ENCODE peak calls at places on chromosomes 12 and 14, in five cellular contexts. Z is tibial nerve, X is suprapubic skin, A is sigmoid colon, H is transverse colon. F is an unnamed sample.

GRCh38 chr14:104692261-104692938 is 3.0 kb downstream of the INF2 start:
- DNase-seq in X (no peak), Z (no peak), A (no peak), H (no peak), F (no peak)

GRCh38 chr14:87430810-87431209 is 562.2 kb downstream of the GALC start:
- DNase-seq in A (no peak), H (no peak), Z (no peak), X (no peak), F (no peak)

GRCh38 chr14:103802353-103802752 is 45.0 kb downstream of the PPP1R13B start:
- DNase-seq in A (no peak), H (no peak), X (no peak), Z (no peak), F (no peak)

GRCh38 chr12:39420043-39420442 is 22.9 kb downstream of the KIF21A start:
- DNase-seq in H (no peak), X (no peak), A (no peak), Z (no peak), F (no peak)

GRCh38 chr12:87119713-87120112 is 863.5 kb upstream of the MGAT4C start:
- DNase-seq in Z (no peak), A (no peak), H (no peak), X (no peak), F (no peak)

GRCh38 chr12:52151859-52152783 is 39.7 kb downstream of the KRT80 start:
- DNase-seq in X (peak; percentile 93), A (peak; percentile 84), H (peak; percentile 77), Z (no peak), F (peak; percentile 83)

GRCh38 chr12:12585115-12585862 is 22.6 kb upstream of the DUSP16 start:
- DNase-seq in X (no peak), Z (no peak), H (no peak), A (no peak), F (no peak)

GRCh38 chr12:83143937-83144336 is 457.2 kb downstream of the TMTC2 start:
- DNase-seq in Z (no peak), H (no peak), X (no peak), A (no peak), F (no peak)

GRCh38 chr12:49109631-49110172 is 945 bp downstream of the LMBR1L start:
- DNase-seq in A (no peak), X (no peak), Z (no peak), H (no peak), F (no peak)

GRCh38 chr14:55921516-55921915 is 196.7 kb upstream of the PELI2 start:
- DNase-seq in A (no peak), Z (no peak), H (no peak), X (no peak), F (no peak)
- TF ChIP-seq EP300 in A (no peak), Z (no peak), H (no peak), X (no peak), F (no peak)

GRCh38 chr14:35366048-35366428 is 38.5 kb downstream of the NFKBIA start:
- DNase-seq in H (no peak), A (no peak), Z (no peak), X (peak; percentile 76), F (no peak)
- H3K27ac ChIP-seq in H (peak overlapping the region; percentile 62), A (peak overlapping the region; percentile 72), Z (peak overlapping the region; percentile 78), X (peak overlapping the region; percentile 73), F (peak overlapping the region; percentile 43)

GRCh38 chr12:131055093-131055465 is 101.4 kb downstream of the ADGRD1 start:
- DNase-seq in Z (no peak), A (peak; percentile 20), X (no peak), H (no peak), F (no peak)

GRCh38 chr12:131052891-131053290 is 99.2 kb downstream of the ADGRD1 start:
- DNase-seq in Z (no peak), A (no peak), H (no peak), X (no peak), F (no peak)

GRCh38 chr12:131054345-131055092 is 100.8 kb downstream of the ADGRD1 start:
- DNase-seq in X (peak; percentile 44), A (peak; percentile 43), Z (no peak), H (no peak), F (no peak)

GRCh38 chr12:131052063-131052781 is 98.5 kb downstream of the ADGRD1 start:
- DNase-seq in Z (no peak), A (no peak), H (no peak), X (no peak), F (no peak)

GRCh38 chr12:131053567-131053966 is 99.9 kb downstream of the ADGRD1 start:
- DNase-seq in Z (no peak), A (no peak), X (no peak), H (no peak), F (no peak)
- TF ChIP-seq EP300 in Z (no peak), A (no peak), X (no peak), H (no peak), F (no peak)

GRCh38 chr12:111287125-111287900 is 81.6 kb downstream of the PHETA1 start:
- DNase-seq in H (no peak), Z (no peak), X (no peak), A (no peak), F (no peak)
- H3K27ac ChIP-seq in H (no peak overlapping the region), Z (no peak overlapping the region), X (no peak overlapping the region), A (no peak overlapping the region), F (no peak overlapping the region)